ENCODE peak calls at places on chromosome X, in ten cellular contexts. X is left lung, J is fibroblast of lung, G is A549, A is cardiac muscle cell, E is HepG2, Z is GM12878, N is coronary artery, W is left ventricle myocardium inferior, Y is PC-3. M is an unnamed sample.

GRCh38 chrX:65581661-65582339 is 47.2 kb upstream of the LAS1L start:
- DNase-seq in X (peak), J (peak), G (peak), A (peak), E (peak), Z (no peak), N (no peak), W (peak), Y (peak), M (peak)

GRCh38 chrX:153816821-153817220 is 13.5 kb downstream of the PDZD4 start:
- DNase-seq in X (no peak), J (no peak), G (no peak), A (peak), E (no peak), Z (no peak), N (no peak), W (no peak), Y (no peak), M (no peak)

GRCh38 chrX:25558137-25558536 is 542.4 kb upstream of the ARX start:
- DNase-seq in X (no peak), J (no peak), G (no peak), A (no peak), E (no peak), Z (no peak), N (no peak), W (no peak), Y (no peak), M (no peak)

GRCh38 chrX:105190252-105190853 is 30.1 kb downstream of the TEX13A start:
- DNase-seq in X (no peak), J (peak), G (peak), A (peak), E (no peak), Z (no peak), N (no peak), W (no peak), Y (peak), M (peak)

GRCh38 chrX:153765138-153766079 is 1.4 kb downstream of the PLXNB3 start:
- DNase-seq in X (no peak), J (no peak), G (no peak), A (peak), E (peak), Z (no peak), N (peak), W (no peak), Y (no peak), M (peak)

GRCh38 chrX:84924624-84925023 is 79.1 kb upstream of the APOOL start:
- DNase-seq in X (no peak), J (no peak), G (no peak), A (no peak), E (no peak), Z (no peak), N (no peak), W (no peak), Y (no peak), M (no peak)

GRCh38 chrX:6941041-6941440 is 206.5 kb upstream of the STS start:
- DNase-seq in X (no peak), J (peak), G (no peak), A (no peak), E (no peak), Z (no peak), N (no peak), W (no peak), Y (no peak), M (no peak)

GRCh38 chrX:140505421-140506337 is 810 bp upstream of the SOX3 start:
- DNase-seq in X (no peak), J (no peak), G (no peak), A (no peak), E (no peak), Z (no peak), N (no peak), W (no peak), Y (no peak), M (no peak)

GRCh38 chrX:38806054-38806389 is 4.8 kb downstream of the MID1IP1 start:
- DNase-seq in X (no peak), J (no peak), G (no peak), A (no peak), E (no peak), Z (no peak), N (no peak), W (no peak), Y (no peak), M (peak)

GRCh38 chrX:149505671-149506070 is 565 bp upstream of the IDS start:
- DNase-seq in X (no peak), J (no peak), G (no peak), A (no peak), E (no peak), Z (no peak), N (no peak), W (no peak), Y (no peak), M (no peak)
- TF ChIP-seq CTCF in X (no peak), J (no peak), G (no peak), A (no peak), E (no peak), Z (no peak), N (no peak), W (no peak), Y (no peak), M (no peak)

GRCh38 chrX:17377795-17378194 is 2.8 kb downstream of the NHS start:
- DNase-seq in X (no peak), J (no peak), G (peak), A (no peak), E (no peak), Z (no peak), N (no peak), W (no peak), Y (no peak), M (no peak)
- H3K4me3 ChIP-seq in X (no peak), J (peak), G (peak), A (peak), E (no peak), Z (no peak), N (peak), W (peak), Y (peak), M (no peak)

GRCh38 chrX:50903387-50904027 is 7.0 kb upstream of the BMP15 start:
- DNase-seq in X (no peak), J (peak), G (peak), A (peak), E (peak), Z (no peak), N (no peak), W (no peak), Y (peak), M (peak)
- TF ChIP-seq CTCF in X (peak), J (peak), G (peak), A (peak), E (peak), Z (peak), N (peak), W (peak), Y (peak), M (peak)

DNA sequence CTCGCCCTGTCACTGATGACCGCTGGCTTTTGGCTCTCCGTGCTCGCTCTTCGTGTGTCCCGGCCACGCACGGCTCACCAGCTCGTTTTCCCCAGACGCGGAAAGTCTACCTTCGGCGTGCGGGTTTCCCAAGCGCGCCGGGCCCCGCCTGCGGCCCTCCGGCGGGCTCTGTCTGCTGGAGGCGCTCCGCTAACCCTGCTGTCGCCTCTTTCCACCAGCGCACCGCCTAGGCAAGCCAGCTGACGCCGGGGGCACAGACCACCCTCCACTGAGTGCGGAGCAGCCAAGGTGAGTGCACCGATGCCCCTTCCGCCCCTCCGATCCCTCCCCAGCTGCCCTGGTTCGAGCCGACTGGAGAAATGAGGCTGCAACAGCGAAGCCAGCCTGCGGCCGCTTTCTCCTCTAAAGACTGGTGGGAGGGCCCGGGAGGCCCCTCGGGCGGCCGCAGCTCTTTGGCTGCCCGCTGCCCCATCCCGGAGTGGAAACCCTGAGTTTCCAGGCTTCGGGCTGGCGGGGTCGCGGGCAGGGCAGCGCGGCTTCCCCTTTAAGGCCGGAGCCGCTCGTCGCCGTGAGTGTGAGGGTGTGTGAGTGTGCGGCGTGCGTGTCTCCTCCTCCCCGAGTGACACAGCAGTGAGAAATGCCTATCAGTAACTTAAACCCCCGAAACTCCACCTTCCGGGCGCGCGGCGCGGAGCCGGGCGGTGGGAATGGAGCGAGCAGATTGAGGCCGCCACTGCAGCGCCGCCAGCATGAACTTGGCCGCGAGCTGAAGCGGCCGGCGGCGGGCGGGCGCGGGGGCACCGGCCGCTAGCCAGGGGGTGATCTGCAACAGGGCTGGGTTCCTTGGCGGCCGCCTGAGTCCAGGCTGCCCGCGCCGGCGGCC is at the start of gene MAMLD1:
- DNase-seq in X (peak), J (peak), G (peak), A (peak), E (no peak), Z (no peak), N (peak), W (peak), Y (peak), M (peak)
- H3K4me3 ChIP-seq in X (peak), J (peak), G (peak), A (peak), E (peak), Z (no peak), N (peak), W (peak), Y (peak), M (no peak)

M was measured in GM12865.